ENCODE peak calls at places on chromosomes 5 and 9, in four cellular contexts. One of them, this sample, is unnamed.

GRCh38 chr9:23644326-23644725 is 181.7 kb downstream of the ELAVL2 start:
- DNase-seq in H9: no peak
- DNase-seq in right atrium auricular region: no peak
- DNase-seq in gastrocnemius medialis: no peak
- DNase-seq in this sample: no peak

GRCh38 chr5:151063136-151063544 is 17.7 kb downstream of the TNIP1 start:
- DNase-seq in H9: no peak
- DNase-seq in gastrocnemius medialis: no peak
- DNase-seq in right atrium auricular region: peak; percentile 79
- DNase-seq in this sample: no peak

GRCh38 chr5:15555176-15555575 is 55.2 kb downstream of the FBXL7 start:
- DNase-seq in gastrocnemius medialis: no peak
- DNase-seq in right atrium auricular region: no peak
- DNase-seq in H9: no peak
- DNase-seq in this sample: no peak

GRCh38 chr5:45799388-45799787 is 103.2 kb upstream of the HCN1 start:
- DNase-seq in H9: no peak
- DNase-seq in right atrium auricular region: no peak
- DNase-seq in gastrocnemius medialis: no peak
- DNase-seq in this sample: no peak

GRCh38 chr9:78982849-78983248 is 588.9 kb upstream of the TLE4 start:
- DNase-seq in H9: no peak
- DNase-seq in right atrium auricular region: no peak
- DNase-seq in gastrocnemius medialis: no peak
- DNase-seq in this sample: no peak

GRCh38 chr5:59640411-59640810 is 253.1 kb downstream of the PDE4D start:
- DNase-seq in right atrium auricular region: no peak
- DNase-seq in gastrocnemius medialis: peak; percentile 77
- DNase-seq in H9: no peak
- DNase-seq in this sample: no peak

GRCh38 chr9:114529285-114529684 is 24.0 kb upstream of the WHRN start:
- DNase-seq in gastrocnemius medialis: no peak
- DNase-seq in H9: no peak
- DNase-seq in right atrium auricular region: no peak
- DNase-seq in this sample: no peak

GRCh38 chr5:154478224-154478565 is at the start of gene HAND1:
- DNase-seq in right atrium auricular region: no peak
- DNase-seq in gastrocnemius medialis: no peak
- DNase-seq in H9: peak; percentile 93
- DNase-seq in this sample: no peak

GRCh38 chr5:10592598-10592997 is 28.7 kb downstream of the ANKRD33B start:
- DNase-seq in H9: no peak
- DNase-seq in right atrium auricular region: no peak
- DNase-seq in gastrocnemius medialis: no peak
- DNase-seq in this sample: no peak

GRCh38 chr5:26893078-26893477 is 145.3 kb downstream of the CDH9 start:
- DNase-seq in right atrium auricular region: no peak
- DNase-seq in H9: no peak
- DNase-seq in gastrocnemius medialis: no peak
- DNase-seq in this sample: no peak

GRCh38 chr9:82466616-82467251 is 478.2 kb downstream of the SPATA31D1 start:
- DNase-seq in H9: peak; percentile 81
- DNase-seq in gastrocnemius medialis: no peak
- DNase-seq in right atrium auricular region: no peak
- DNase-seq in this sample: peak; percentile 61

GRCh38 chr5:140148508-140148907 is 22.8 kb downstream of the IGIP start:
- DNase-seq in gastrocnemius medialis: no peak
- DNase-seq in right atrium auricular region: peak; percentile 47
- DNase-seq in H9: peak; percentile 86
- DNase-seq in this sample: no peak

GRCh38 chr5:172175263-172175719 is 12.7 kb downstream of the STK10 start:
- DNase-seq in right atrium auricular region: no peak
- DNase-seq in H9: no peak
- DNase-seq in gastrocnemius medialis: peak; percentile 18
- DNase-seq in this sample: no peak

GRCh38 chr5:132762246-132763000 is 14.6 kb downstream of the SEPTIN8 start:
- DNase-seq in H9: no peak
- DNase-seq in gastrocnemius medialis: no peak
- DNase-seq in right atrium auricular region: peak; percentile 46
- DNase-seq in this sample: no peak

GRCh38 chr9:20898885-20899554 is 132.4 kb downstream of the HACD4 start:
- DNase-seq in H9: no peak
- DNase-seq in right atrium auricular region: no peak
- DNase-seq in gastrocnemius medialis: no peak
- DNase-seq in this sample: no peak

GRCh38 chr5:135602882-135603721 is 24.3 kb upstream of the CXCL14 start:
- DNase-seq in gastrocnemius medialis: no peak
- DNase-seq in H9: no peak
- DNase-seq in right atrium auricular region: peak; percentile 50
- DNase-seq in this sample: no peak

GRCh38 chr9:121584421-121584820 is 67.0 kb upstream of the DAB2IP start:
- DNase-seq in right atrium auricular region: no peak
- DNase-seq in H9: no peak
- DNase-seq in gastrocnemius medialis: no peak
- DNase-seq in this sample: no peak

GRCh38 chr9:115413304-115413703 is 295.3 kb upstream of the TNC start:
- DNase-seq in right atrium auricular region: no peak
- DNase-seq in H9: no peak
- DNase-seq in gastrocnemius medialis: no peak
- DNase-seq in this sample: no peak

GRCh38 chr5:96155156-96155555 is 193.5 kb upstream of the ELL2 start:
- DNase-seq in H9: no peak
- DNase-seq in gastrocnemius medialis: no peak
- DNase-seq in right atrium auricular region: no peak
- DNase-seq in this sample: no peak

GRCh38 chr9:93598647-93599241 is 22.4 kb downstream of the PHF2 start:
- DNase-seq in gastrocnemius medialis: no peak
- DNase-seq in H9: no peak
- DNase-seq in right atrium auricular region: peak; percentile 59
- DNase-seq in this sample: no peak

GRCh38 chr9:105385372-105385985 is 62.4 kb upstream of the FSD1L start:
- DNase-seq in H9: no peak
- DNase-seq in right atrium auricular region: no peak
- DNase-seq in gastrocnemius medialis: peak; percentile 5
- DNase-seq in this sample: no peak

GRCh38 chr5:132526974-132527564 is 16.3 kb downstream of the IL5 start:
- DNase-seq in H9: no peak
- DNase-seq in right atrium auricular region: no peak
- DNase-seq in gastrocnemius medialis: no peak
- DNase-seq in this sample: no peak

GRCh38 chr5:141359790-141360426 is at the start of gene PCDHGB2:
- DNase-seq in H9: peak; percentile 50
- DNase-seq in gastrocnemius medialis: no peak
- DNase-seq in right atrium auricular region: no peak
- DNase-seq in this sample: no peak

GRCh38 chr9:6354072-6354686 is 26.0 kb downstream of the TPD52L3 start:
- DNase-seq in right atrium auricular region: no peak
- DNase-seq in gastrocnemius medialis: no peak
- DNase-seq in H9: peak; percentile 33
- DNase-seq in this sample: peak; percentile 29

GRCh38 chr5:172775326-172776234 is 4.6 kb upstream of the DUSP1 start:
- DNase-seq in right atrium auricular region: peak; percentile 98
- DNase-seq in H9: no peak
- DNase-seq in gastrocnemius medialis: peak; percentile 96
- DNase-seq in this sample: no peak

GRCh38 chr5:14849516-14850294 is 21.9 kb downstream of the ANKH start:
- DNase-seq in H9: no peak
- DNase-seq in gastrocnemius medialis: no peak
- DNase-seq in right atrium auricular region: no peak
- DNase-seq in this sample: no peak

GRCh38 chr5:150605546-150605945 is 34.9 kb upstream of the SYNPO start:
- DNase-seq in right atrium auricular region: no peak
- DNase-seq in gastrocnemius medialis: no peak
- DNase-seq in H9: no peak
- DNase-seq in this sample: no peak

GRCh38 chr9:89361816-89362646 is 43.7 kb downstream of the SECISBP2 start:
- DNase-seq in H9: peak; percentile 24
- DNase-seq in gastrocnemius medialis: no peak
- DNase-seq in right atrium auricular region: no peak
- DNase-seq in this sample: no peak

GRCh38 chr9:34986541-34987047 is 3.0 kb upstream of the DNAJB5 start:
- DNase-seq in gastrocnemius medialis: no peak
- DNase-seq in right atrium auricular region: no peak
- DNase-seq in H9: peak; percentile 59
- DNase-seq in this sample: no peak

GRCh38 chr9:73135394-73135793 is 16.3 kb upstream of the ANXA1 start:
- DNase-seq in right atrium auricular region: no peak
- DNase-seq in H9: no peak
- DNase-seq in gastrocnemius medialis: no peak
- DNase-seq in this sample: no peak

GRCh38 chr5:157571357-157571827 is 4.2 kb downstream of the ADAM19 start:
- DNase-seq in H9: no peak
- DNase-seq in gastrocnemius medialis: no peak
- DNase-seq in right atrium auricular region: no peak
- DNase-seq in this sample: no peak

GRCh38 chr5:157578079-157578780 is 2.7 kb upstream of the ADAM19 start:
- DNase-seq in H9: no peak
- DNase-seq in gastrocnemius medialis: no peak
- DNase-seq in right atrium auricular region: no peak
- DNase-seq in this sample: no peak

GRCh38 chr5:157574456-157575095 is 999 bp downstream of the ADAM19 start:
- DNase-seq in right atrium auricular region: no peak
- DNase-seq in gastrocnemius medialis: no peak
- DNase-seq in H9: no peak
- DNase-seq in this sample: no peak

GRCh38 chr5:157576678-157577077 is 1.1 kb upstream of the ADAM19 start:
- DNase-seq in gastrocnemius medialis: no peak
- DNase-seq in H9: no peak
- DNase-seq in right atrium auricular region: no peak
- DNase-seq in this sample: no peak

GRCh38 chr5:157575096-157575872 is at the start of gene ADAM19:
- DNase-seq in H9: no peak
- DNase-seq in gastrocnemius medialis: no peak
- DNase-seq in right atrium auricular region: no peak
- DNase-seq in this sample: no peak
- H3K27ac ChIP-seq in H9: no peak within 1 kb of the TSS
- H3K27ac ChIP-seq in gastrocnemius medialis: peak within 1 kb of the TSS; percentile 75
- H3K27ac ChIP-seq in right atrium auricular region: peak within 1 kb of the TSS; percentile 85
- H3K27ac ChIP-seq in this sample: no peak within 1 kb of the TSS

DNA sequence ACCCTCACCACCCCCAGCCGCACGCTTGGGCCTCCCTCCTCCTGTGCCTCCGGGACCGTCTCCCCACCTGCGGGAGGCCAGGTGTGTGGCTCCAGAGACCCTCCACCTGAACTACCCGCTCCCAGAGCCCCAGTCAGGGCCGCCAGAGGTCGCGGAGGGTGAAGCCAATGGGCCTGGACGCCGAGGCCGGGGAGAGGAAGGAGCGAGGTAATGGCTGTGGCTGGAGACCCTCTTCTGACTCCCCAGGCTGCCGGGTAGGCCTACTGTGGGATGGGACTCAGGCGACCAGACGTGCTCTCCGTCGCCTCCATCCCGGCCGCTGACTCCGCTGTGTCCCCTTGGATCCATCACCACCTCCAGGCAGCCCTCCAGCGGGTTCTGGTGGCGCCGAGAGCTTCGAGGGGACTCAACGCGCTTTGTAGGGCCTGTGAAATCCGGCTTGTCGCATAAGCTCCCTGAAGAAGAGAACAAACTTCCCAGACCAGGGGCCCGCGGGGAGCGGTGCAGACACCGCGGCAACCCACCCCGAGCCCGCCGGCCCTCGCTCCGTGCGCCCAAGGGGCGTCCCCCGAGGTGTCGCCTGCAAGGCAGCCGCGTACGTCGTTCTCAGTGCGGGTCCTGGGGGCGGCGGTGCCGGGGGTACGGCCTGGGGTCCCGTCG is 12.6 kb downstream of the IRX2 start:
- DNase-seq in H9: peak; percentile 54
- DNase-seq in right atrium auricular region: no peak
- DNase-seq in gastrocnemius medialis: no peak
- DNase-seq in this sample: no peak
- H3K27me3 ChIP-seq in H9: peaks cover 52% of the 10 kb centered on the region
- H3K27me3 ChIP-seq in right atrium auricular region: peaks cover 53% of the 10 kb centered on the region
- H3K27me3 ChIP-seq in gastrocnemius medialis: peaks cover 53% of the 10 kb centered on the region
- H3K27me3 ChIP-seq in this sample: peaks cover 45% of the 10 kb centered on the region

GRCh38 chr9:96348261-96348660 is 35.2 kb downstream of the SLC35D2 start:
- DNase-seq in H9: no peak
- DNase-seq in gastrocnemius medialis: no peak
- DNase-seq in right atrium auricular region: no peak
- DNase-seq in this sample: no peak

GRCh38 chr9:96340707-96341106 is 38.7 kb upstream of the HSD17B3 start:
- DNase-seq in gastrocnemius medialis: no peak
- DNase-seq in right atrium auricular region: no peak
- DNase-seq in H9: no peak
- DNase-seq in this sample: no peak

GRCh38 chr9:96342553-96343245 is 40.7 kb upstream of the HSD17B3 start:
- DNase-seq in gastrocnemius medialis: no peak
- DNase-seq in right atrium auricular region: no peak
- DNase-seq in H9: no peak
- DNase-seq in this sample: no peak

GRCh38 chr9:96345551-96345950 is 38.0 kb downstream of the SLC35D2 start:
- DNase-seq in H9: no peak
- DNase-seq in right atrium auricular region: no peak
- DNase-seq in gastrocnemius medialis: no peak
- DNase-seq in this sample: no peak

GRCh38 chr9:96344458-96345180 is 38.9 kb downstream of the SLC35D2 start:
- DNase-seq in right atrium auricular region: peak; percentile 84
- DNase-seq in gastrocnemius medialis: peak; percentile 20
- DNase-seq in H9: peak; percentile 86
- DNase-seq in this sample: no peak
- H3K27ac ChIP-seq in right atrium auricular region: peak overlapping the region; percentile 9
- H3K27ac ChIP-seq in gastrocnemius medialis: peak overlapping the region; percentile 43
- H3K27ac ChIP-seq in H9: no peak overlapping the region
- H3K27ac ChIP-seq in this sample: no peak overlapping the region

GRCh38 chr9:92228628-92229027 is 64.9 kb downstream of the IARS1 start:
- DNase-seq in gastrocnemius medialis: no peak
- DNase-seq in right atrium auricular region: no peak
- DNase-seq in H9: no peak
- DNase-seq in this sample: no peak

GRCh38 chr9:92223758-92224157 is 69.7 kb downstream of the IARS1 start:
- DNase-seq in H9: no peak
- DNase-seq in right atrium auricular region: no peak
- DNase-seq in gastrocnemius medialis: no peak
- DNase-seq in this sample: no peak

DNA sequence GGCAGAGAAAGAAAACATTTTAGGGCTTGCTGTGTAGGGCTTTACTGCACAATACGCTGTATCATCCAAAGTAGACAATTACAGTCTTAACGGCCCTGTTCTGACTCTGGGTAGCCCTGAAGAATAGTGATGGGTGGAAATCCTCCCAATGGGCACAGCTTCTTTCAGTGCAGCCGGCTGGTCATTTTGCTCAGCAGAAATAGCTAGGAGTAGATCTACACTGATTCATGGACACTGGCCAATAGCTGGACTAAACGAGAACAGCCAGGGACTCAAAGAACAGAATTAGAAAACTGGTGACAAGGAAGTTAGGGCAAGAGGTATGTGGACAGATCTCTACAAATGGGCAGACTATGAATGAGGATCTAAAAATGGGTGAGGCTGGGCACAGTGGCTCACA is 69.3 kb downstream of the IARS1 start:
- DNase-seq in H9: no peak
- DNase-seq in gastrocnemius medialis: no peak
- DNase-seq in right atrium auricular region: no peak
- DNase-seq in this sample: no peak
- H3K27me3 ChIP-seq in H9: no peaks in the 10 kb centered on the region
- H3K27me3 ChIP-seq in gastrocnemius medialis: no peaks in the 10 kb centered on the region
- H3K27me3 ChIP-seq in right atrium auricular region: no peaks in the 10 kb centered on the region
- H3K27me3 ChIP-seq in this sample: no peaks in the 10 kb centered on the region